ENCODE peak calls at places on chromosomes 11 and 22, in seven cellular contexts. K is lung, R is prostate gland, Y is heart right ventricle, S is GM12864, T is omental fat pad, L is tibial artery. M is an unnamed sample.

GRCh38 chr11:44269369-44270351 is 40.3 kb downstream of the ALX4 start:
- DNase-seq in K (no peak), S (no peak), R (no peak), L (peak), Y (no peak), T (no peak), M (no peak)

GRCh38 chr11:130531061-130531460 is 82.6 kb downstream of the ADAMTS15 start:
- DNase-seq in T (no peak), K (no peak), S (no peak), L (no peak), Y (no peak), R (no peak), M (no peak)

GRCh38 chr11:115659061-115659963 is 155.1 kb upstream of the CADM1 start:
- DNase-seq in R (no peak), S (no peak), L (no peak), T (no peak), Y (peak), K (no peak), M (no peak)

GRCh38 chr22:45019861-45020655 is 10.3 kb upstream of the PHF21B start:
- DNase-seq in K (no peak), S (no peak), R (no peak), L (no peak), Y (no peak), T (no peak), M (no peak)

GRCh38 chr11:60165538-60165937 is 17.3 kb downstream of the MS4A6A start:
- DNase-seq in T (no peak), L (no peak), R (no peak), K (no peak), S (no peak), Y (no peak), M (no peak)

GRCh38 chr22:46362221-46362933 is 26.9 kb downstream of the TRMU start:
- DNase-seq in S (no peak), R (no peak), Y (no peak), K (no peak), T (no peak), L (no peak), M (no peak)

GRCh38 chr11:131888230-131888826 is 517.9 kb downstream of the NTM start:
- DNase-seq in L (no peak), Y (no peak), R (no peak), S (no peak), T (no peak), K (no peak), M (no peak)

GRCh38 chr22:36966851-36967535 is 52.3 kb downstream of the TST start:
- DNase-seq in L (no peak), R (no peak), Y (no peak), K (no peak), S (no peak), T (no peak), M (no peak)

GRCh38 chr11:32023370-32023964 is 67.4 kb upstream of the RCN1 start:
- DNase-seq in L (no peak), S (no peak), T (no peak), K (no peak), R (no peak), Y (no peak), M (no peak)

GRCh38 chr11:10488581-10489443 is 33.7 kb downstream of the AMPD3 start:
- DNase-seq in L (peak), S (peak), Y (no peak), T (peak), K (no peak), R (peak), M (no peak)

GRCh38 chr22:18066181-18066859 is 11.5 kb upstream of the PEX26 start:
- DNase-seq in S (no peak), Y (no peak), K (no peak), R (no peak), L (no peak), T (no peak), M (no peak)

GRCh38 chr11:126172596-126173038 is 38.8 kb downstream of the RPUSD4 start:
- DNase-seq in R (no peak), S (no peak), Y (no peak), K (no peak), T (no peak), L (no peak), M (no peak)

GRCh38 chr11:126352934-126353801 is 2.3 kb upstream of the ST3GAL4 start:
- DNase-seq in R (no peak), T (no peak), S (no peak), K (no peak), Y (no peak), L (no peak), M (no peak)

GRCh38 chr11:126628790-126629621 is 273.5 kb downstream of the ST3GAL4 start:
- DNase-seq in Y (no peak), R (no peak), L (no peak), T (no peak), S (no peak), K (no peak), M (no peak)

GRCh38 chr11:18358646-18359045 is 35.7 kb upstream of the LDHA start:
- DNase-seq in S (no peak), L (no peak), R (no peak), T (no peak), Y (no peak), K (no peak), M (no peak)

GRCh38 chr11:83025267-83025704 is 46.4 kb downstream of the RAB30 start:
- DNase-seq in Y (no peak), L (no peak), S (no peak), K (no peak), T (no peak), R (no peak), M (no peak)

GRCh38 chr11:199004-199581 is 6.2 kb downstream of the SCGB1C1 start:
- DNase-seq in S (no peak), R (no peak), L (peak), Y (no peak), T (no peak), K (peak), M (no peak)

GRCh38 chr11:97786961-97787360 is 1233.8 kb upstream of the CNTN5 start:
- DNase-seq in L (no peak), Y (no peak), K (no peak), S (no peak), R (no peak), T (no peak), M (no peak)

GRCh38 chr11:132101861-132102260 is 731.4 kb downstream of the NTM start:
- DNase-seq in T (no peak), S (no peak), L (no peak), K (no peak), R (no peak), Y (no peak), M (no peak)

GRCh38 chr11:125926682-125927081 is 19.2 kb upstream of the VSIG10L2 start:
- DNase-seq in Y (no peak), T (no peak), L (no peak), S (no peak), K (no peak), R (no peak), M (no peak)

GRCh38 chr11:73810637-73811036 is 23.0 kb downstream of the MRPL48 start:
- DNase-seq in S (no peak), T (no peak), K (no peak), R (no peak), Y (no peak), L (no peak), M (no peak)

GRCh38 chr11:38971141-38971540 is 2373.1 kb upstream of the RAG2 start:
- DNase-seq in L (no peak), T (no peak), R (no peak), K (no peak), S (no peak), Y (no peak), M (no peak)

GRCh38 chr11:133525976-133526375 is 6.3 kb downstream of the OPCML start:
- DNase-seq in L (no peak), R (no peak), Y (no peak), K (no peak), T (no peak), S (no peak), M (no peak)

GRCh38 chr22:46672731-46673130 is 52.5 kb downstream of the GRAMD4 start:
- DNase-seq in T (no peak), K (no peak), L (no peak), Y (no peak), S (no peak), R (no peak), M (no peak)

GRCh38 chr22:17706451-17706900 is 67.8 kb downstream of the BID start:
- DNase-seq in Y (no peak), K (peak), L (peak), S (peak), T (no peak), R (peak), M (peak)

GRCh38 chr11:60334005-60334620 is 7.1 kb downstream of the MS4A6E start:
- DNase-seq in S (no peak), Y (no peak), R (peak), K (peak), L (no peak), T (peak), M (peak)

GRCh38 chr22:50262460-50262911 is 1.0 kb upstream of the MAPK12 start:
- DNase-seq in L (no peak), Y (no peak), K (no peak), R (no peak), S (no peak), T (no peak), M (no peak)

GRCh38 chr11:36684840-36685800 is 87.1 kb upstream of the RAG2 start:
- DNase-seq in Y (no peak), T (no peak), S (no peak), K (no peak), R (no peak), L (no peak), M (no peak)

GRCh38 chr11:112805658-112806057 is 155.6 kb upstream of the NCAM1 start:
- DNase-seq in T (no peak), K (no peak), Y (peak), R (no peak), L (no peak), S (no peak), M (no peak)

GRCh38 chr11:10514713-10515112 is 26.3 kb downstream of the RNF141 start:
- DNase-seq in S (no peak), K (no peak), Y (no peak), R (no peak), L (no peak), T (no peak), M (no peak)

GRCh38 chr11:129225190-129225589 is 33.1 kb upstream of the ARHGAP32 start:
- DNase-seq in Y (no peak), S (no peak), T (no peak), R (no peak), L (no peak), K (no peak), M (no peak)

GRCh38 chr11:61092280-61092766 is 10.0 kb upstream of the CD5 start:
- DNase-seq in R (no peak), S (no peak), Y (no peak), L (no peak), T (no peak), K (no peak), M (no peak)

GRCh38 chr11:84825140-84825539 is 802.0 kb downstream of the DLG2 start:
- DNase-seq in S (no peak), Y (no peak), R (no peak), T (no peak), L (no peak), K (no peak), M (no peak)

DNA sequence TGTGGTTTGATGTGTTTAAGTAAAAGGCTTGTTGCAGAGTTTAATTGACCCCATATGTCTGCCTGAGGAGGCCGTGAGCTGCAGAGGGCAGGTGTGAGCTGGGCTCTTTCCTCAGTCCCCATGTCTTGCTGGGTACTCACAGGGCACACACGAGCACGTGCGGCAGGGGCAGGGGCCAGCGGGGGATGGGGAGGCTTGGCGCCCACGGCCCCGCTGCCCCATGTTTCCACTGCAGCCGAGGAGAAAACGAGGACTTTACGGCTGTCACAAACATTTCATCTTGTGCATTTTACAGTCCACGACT is 24.7 kb upstream of the CCDC188 start:
- DNase-seq in Y (no peak), K (no peak), S (no peak), T (no peak), R (no peak), L (no peak), M (no peak)
- TF ChIP-seq CTCF in Y (no peak), K (no peak), S (no peak), T (no peak), R (no peak), L (no peak), M (no peak)

GRCh38 chr11:2389344-2390026 is 11.1 kb upstream of the TSSC4 start:
- DNase-seq in L (no peak), K (no peak), T (no peak), S (no peak), R (no peak), Y (no peak), M (no peak)
- TF ChIP-seq CTCF in L (no peak), K (no peak), T (no peak), S (peak), R (no peak), Y (no peak), M (no peak)

DNA sequence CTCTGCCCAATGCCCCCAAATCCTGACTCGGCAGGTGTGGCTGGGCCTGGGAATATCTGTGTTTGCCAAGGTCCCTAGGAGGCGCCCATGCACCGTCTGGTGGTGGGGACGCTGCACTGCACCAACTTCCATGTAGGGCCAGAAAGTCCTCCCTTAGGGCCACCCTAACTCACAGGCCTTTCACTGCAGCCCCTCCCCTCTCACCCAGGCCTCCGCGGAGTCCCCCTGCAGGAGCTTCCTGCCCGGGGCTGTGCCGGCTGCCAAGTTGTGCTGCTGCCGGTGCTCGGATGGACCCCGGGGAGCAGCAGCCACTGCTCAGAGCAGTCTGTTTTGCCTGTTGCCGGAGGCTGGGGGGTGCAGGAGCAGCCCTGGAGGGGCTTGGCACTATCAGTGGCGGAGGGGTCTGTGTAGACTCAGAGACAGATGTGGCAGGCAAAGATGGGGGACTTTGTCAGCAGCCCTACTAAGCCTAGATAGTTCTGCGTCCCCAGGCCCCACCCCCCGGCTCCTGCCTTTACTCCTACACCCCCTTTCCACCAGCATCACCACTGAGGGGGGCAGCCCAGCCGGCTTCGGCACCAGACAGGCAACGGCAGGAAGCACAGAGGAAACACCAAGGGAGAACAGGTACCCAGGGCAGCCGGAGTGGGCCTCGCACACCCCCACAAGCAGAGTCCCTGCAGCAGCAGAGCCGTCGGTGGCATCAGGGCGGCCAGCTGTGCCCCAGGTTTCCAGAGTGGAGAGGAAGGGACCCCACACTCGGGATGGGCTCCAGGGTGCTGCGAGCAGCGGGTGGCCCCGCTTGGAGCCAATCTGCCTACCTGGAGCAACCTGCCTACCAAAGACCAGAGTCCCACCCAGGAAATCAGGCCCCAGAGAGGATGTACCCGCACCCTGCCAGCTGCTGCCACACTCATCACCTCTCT is 124.3 kb downstream of the TRIM29 start:
- DNase-seq in Y (peak), L (no peak), T (no peak), K (no peak), S (no peak), R (peak), M (no peak)
- TF ChIP-seq CTCF in Y (peak), L (peak), T (peak), K (no peak), S (peak), R (peak), M (no peak)

GRCh38 chr11:33320814-33321330 is 63.7 kb downstream of the HIPK3 start:
- DNase-seq in T (no peak), S (no peak), Y (no peak), L (no peak), R (no peak), K (no peak), M (no peak)

GRCh38 chr11:33317662-33318061 is 60.5 kb downstream of the HIPK3 start:
- DNase-seq in S (no peak), R (no peak), T (no peak), L (no peak), K (no peak), Y (no peak), M (no peak)

GRCh38 chr11:33321483-33321882 is 64.3 kb downstream of the HIPK3 start:
- DNase-seq in R (no peak), K (no peak), T (no peak), L (no peak), S (no peak), Y (no peak), M (no peak)

GRCh38 chr11:33323421-33323820 is 66.2 kb downstream of the HIPK3 start:
- DNase-seq in R (no peak), Y (no peak), L (no peak), T (no peak), S (no peak), K (no peak), M (no peak)

GRCh38 chr11:33319965-33320813 is 63.0 kb downstream of the HIPK3 start:
- DNase-seq in S (no peak), K (no peak), Y (no peak), T (no peak), L (no peak), R (no peak), M (no peak)
- TF ChIP-seq CTCF in S (no peak), K (no peak), Y (peak), T (no peak), L (no peak), R (no peak), M (no peak)

DNA sequence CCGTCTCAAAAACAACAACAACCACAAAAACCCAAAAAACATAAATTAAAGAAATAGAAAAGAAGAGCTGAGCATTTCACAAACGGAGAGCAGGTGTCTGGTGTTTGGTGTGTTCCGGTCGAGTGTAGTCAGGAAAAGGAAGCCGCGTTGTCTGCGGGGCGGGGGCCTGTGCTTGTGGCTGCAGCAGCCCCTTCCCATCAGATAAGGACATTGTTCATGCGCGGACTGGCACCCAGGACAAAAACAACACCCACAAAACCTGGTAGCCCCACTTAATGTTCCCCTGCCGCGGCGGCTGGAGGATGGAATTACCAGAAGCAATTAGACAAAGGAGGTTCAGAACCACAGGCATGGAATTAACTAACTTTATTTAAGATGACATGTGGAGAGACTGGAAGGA is 29.9 kb downstream of the KRTAP5-5 start:
- DNase-seq in L (no peak), Y (no peak), K (no peak), S (no peak), R (no peak), T (no peak), M (no peak)
- TF ChIP-seq CTCF in L (no peak), Y (no peak), K (no peak), S (no peak), R (no peak), T (no peak), M (no peak)

M was measured in natural killer cell.